ENCODE peak calls at places on chromosomes 2 and 18, in four cellular contexts. One of them, this sample, is unnamed.

GRCh38 chr2:237791977-237792727 is 6.4 kb upstream of the RBM44 start:
- DNase-seq in stimulated activated CD8-positive, alpha-beta memory T cell treated with anti-CD3 and anti-CD28 coated beads, Interleukin-7, amount 100 ng/mL, for 24 hours: no peak
- DNase-seq in uterus: no peak
- DNase-seq in amniotic stem cell: no peak
- DNase-seq in this sample: no peak

GRCh38 chr2:235106874-235107639 is 155.2 kb downstream of the SH3BP4 start:
- DNase-seq in stimulated activated CD8-positive, alpha-beta memory T cell treated with anti-CD3 and anti-CD28 coated beads, Interleukin-7, amount 100 ng/mL, for 24 hours: no peak
- DNase-seq in uterus: peak; percentile 63
- DNase-seq in amniotic stem cell: peak; percentile 53
- DNase-seq in this sample: no peak

GRCh38 chr18:48541026-48541746 is 2.4 kb downstream of the CTIF start:
- DNase-seq in stimulated activated CD8-positive, alpha-beta memory T cell treated with anti-CD3 and anti-CD28 coated beads, Interleukin-7, amount 100 ng/mL, for 24 hours: no peak
- DNase-seq in uterus: peak; percentile 73
- DNase-seq in amniotic stem cell: peak; percentile 75
- DNase-seq in this sample: no peak

GRCh38 chr2:19675856-19676460 is 225.8 kb downstream of the TTC32 start:
- DNase-seq in stimulated activated CD8-positive, alpha-beta memory T cell treated with anti-CD3 and anti-CD28 coated beads, Interleukin-7, amount 100 ng/mL, for 24 hours: no peak
- DNase-seq in uterus: no peak
- DNase-seq in amniotic stem cell: peak; percentile 46
- DNase-seq in this sample: no peak

GRCh38 chr2:232979871-232980461 is 33.1 kb downstream of the NGEF start:
- DNase-seq in stimulated activated CD8-positive, alpha-beta memory T cell treated with anti-CD3 and anti-CD28 coated beads, Interleukin-7, amount 100 ng/mL, for 24 hours: no peak
- DNase-seq in uterus: no peak
- DNase-seq in amniotic stem cell: no peak
- DNase-seq in this sample: no peak

GRCh38 chr2:109188924-109189323 is 59.9 kb downstream of the SH3RF3 start:
- DNase-seq in stimulated activated CD8-positive, alpha-beta memory T cell treated with anti-CD3 and anti-CD28 coated beads, Interleukin-7, amount 100 ng/mL, for 24 hours: no peak
- DNase-seq in uterus: no peak
- DNase-seq in amniotic stem cell: no peak
- DNase-seq in this sample: no peak

GRCh38 chr2:9252002-9252357 is 45.4 kb downstream of the ASAP2 start:
- DNase-seq in stimulated activated CD8-positive, alpha-beta memory T cell treated with anti-CD3 and anti-CD28 coated beads, Interleukin-7, amount 100 ng/mL, for 24 hours: no peak
- DNase-seq in uterus: no peak
- DNase-seq in amniotic stem cell: no peak
- DNase-seq in this sample: no peak

GRCh38 chr2:51758080-51758479 is 726.1 kb upstream of the NRXN1 start:
- DNase-seq in stimulated activated CD8-positive, alpha-beta memory T cell treated with anti-CD3 and anti-CD28 coated beads, Interleukin-7, amount 100 ng/mL, for 24 hours: no peak
- DNase-seq in uterus: no peak
- DNase-seq in amniotic stem cell: no peak
- DNase-seq in this sample: no peak

GRCh38 chr2:12896283-12897014 is 179.7 kb downstream of the TRIB2 start:
- DNase-seq in stimulated activated CD8-positive, alpha-beta memory T cell treated with anti-CD3 and anti-CD28 coated beads, Interleukin-7, amount 100 ng/mL, for 24 hours: no peak
- DNase-seq in uterus: no peak
- DNase-seq in amniotic stem cell: no peak
- DNase-seq in this sample: no peak

GRCh38 chr18:76488190-76488589 is 6.9 kb downstream of the ZNF516 start:
- DNase-seq in stimulated activated CD8-positive, alpha-beta memory T cell treated with anti-CD3 and anti-CD28 coated beads, Interleukin-7, amount 100 ng/mL, for 24 hours: no peak
- DNase-seq in uterus: peak; percentile 43
- DNase-seq in amniotic stem cell: no peak
- DNase-seq in this sample: no peak

This sample was measured in natural killer cell treated with Interleukin-12 subunit alpha and Interleukin-12 subunit beta and Interleukin-15 and Interleukin-18, amount 100 ng/mL, for 72 hours.